ENCODE peak calls at places on chromosome 12, in five cellular contexts. W is endothelial cell of umbilical vein, U is heart right ventricle, Z is endothelial cell, H is RWPE1. I is an unnamed sample.

GRCh38 chr12:26711072-26711471 is 121.9 kb downstream of the ITPR2 start:
- DNase-seq in W (no peak), Z (no peak), H (no peak), U (no peak), I (no peak)

GRCh38 chr12:38921025-38921677 is 15.8 kb upstream of the CPNE8 start:
- DNase-seq in Z (peak; percentile 60), W (peak; percentile 68), H (peak; percentile 54), U (peak; percentile 29), I (peak; percentile 44)

GRCh38 chr12:879641-880040 is 69.9 kb downstream of the RAD52 start:
- DNase-seq in Z (no peak), W (no peak), H (peak; percentile 1), U (no peak), I (no peak)

GRCh38 chr12:41998451-41998850 is 146.2 kb downstream of the GXYLT1 start:
- DNase-seq in U (no peak), Z (no peak), W (no peak), H (no peak), I (no peak)

GRCh38 chr12:49198431-49199155 is 9.7 kb upstream of the TUBA1A start:
- DNase-seq in W (peak; percentile 88), H (peak; percentile 57), Z (no peak), U (peak; percentile 73), I (no peak)

GRCh38 chr12:112121780-112122565 is 3.4 kb upstream of the TRAFD1 start:
- DNase-seq in Z (no peak), U (peak; percentile 80), H (peak; percentile 59), W (no peak), I (no peak)

GRCh38 chr12:78863482-78864427 is 819 bp upstream of the SYT1 start:
- DNase-seq in W (peak; percentile 66), Z (peak; percentile 55), U (no peak), H (peak; percentile 71), I (peak; percentile 94)

GRCh38 chr12:44542716-44543115 is 333.4 kb downstream of the NELL2 start:
- DNase-seq in Z (no peak), U (no peak), H (no peak), W (no peak), I (no peak)

GRCh38 chr12:120402217-120402616 is 33.3 kb upstream of the MSI1 start:
- DNase-seq in Z (no peak), U (no peak), W (no peak), H (no peak), I (peak; percentile 28)

GRCh38 chr12:131105736-131106356 is 152.1 kb downstream of the ADGRD1 start:
- DNase-seq in Z (no peak), W (no peak), H (no peak), U (no peak), I (no peak)

GRCh38 chr12:81229718-81230117 is 151.8 kb downstream of the ACSS3 start:
- DNase-seq in Z (no peak), W (no peak), H (no peak), U (no peak), I (no peak)

GRCh38 chr12:126668961-126669360 is 1598.0 kb upstream of the TMEM132C start:
- DNase-seq in U (no peak), W (no peak), Z (no peak), H (peak; percentile 16), I (no peak)

GRCh38 chr12:64025174-64025958 is 180.9 kb downstream of the SRGAP1 start:
- DNase-seq in W (no peak), Z (no peak), H (no peak), U (no peak), I (no peak)

GRCh38 chr12:92304335-92305066 is 158.9 kb upstream of the BTG1 start:
- DNase-seq in W (peak; percentile 54), H (no peak), Z (no peak), U (peak; percentile 31), I (no peak)

GRCh38 chr12:62588916-62589315 is 122.3 kb downstream of the MON2 start:
- DNase-seq in H (no peak), U (no peak), W (peak; percentile 62), Z (no peak), I (no peak)

GRCh38 chr12:42631507-42631906 is 42.0 kb upstream of the PRICKLE1 start:
- DNase-seq in U (no peak), H (no peak), W (no peak), Z (no peak), I (no peak)

GRCh38 chr12:96208346-96208745 is 14.2 kb downstream of the ELK3 start:
- DNase-seq in H (peak; percentile 64), Z (no peak), W (peak; percentile 75), U (no peak), I (no peak)

GRCh38 chr12:109771746-109772621 is 58.4 kb downstream of the FAM222A start:
- DNase-seq in Z (no peak), H (no peak), U (no peak), W (no peak), I (peak; percentile 10)

GRCh38 chr12:41013921-41014642 is 174.0 kb upstream of the PDZRN4 start:
- DNase-seq in U (no peak), H (no peak), Z (no peak), W (peak; percentile 85), I (no peak)

GRCh38 chr12:66288121-66288520 is 14.2 kb upstream of the HELB start:
- DNase-seq in H (no peak), U (no peak), Z (no peak), W (no peak), I (no peak)

GRCh38 chr12:76186507-76186906 is 102.0 kb upstream of the NAP1L1 start:
- DNase-seq in W (no peak), H (no peak), U (no peak), Z (no peak), I (no peak)

GRCh38 chr12:24875014-24875413 is 73.9 kb downstream of the BCAT1 start:
- DNase-seq in U (no peak), H (no peak), Z (no peak), W (no peak), I (no peak)
- TF ChIP-seq CTCF in U (no peak), H (no peak), Z (no peak), W (no peak), I (no peak)

DNA sequence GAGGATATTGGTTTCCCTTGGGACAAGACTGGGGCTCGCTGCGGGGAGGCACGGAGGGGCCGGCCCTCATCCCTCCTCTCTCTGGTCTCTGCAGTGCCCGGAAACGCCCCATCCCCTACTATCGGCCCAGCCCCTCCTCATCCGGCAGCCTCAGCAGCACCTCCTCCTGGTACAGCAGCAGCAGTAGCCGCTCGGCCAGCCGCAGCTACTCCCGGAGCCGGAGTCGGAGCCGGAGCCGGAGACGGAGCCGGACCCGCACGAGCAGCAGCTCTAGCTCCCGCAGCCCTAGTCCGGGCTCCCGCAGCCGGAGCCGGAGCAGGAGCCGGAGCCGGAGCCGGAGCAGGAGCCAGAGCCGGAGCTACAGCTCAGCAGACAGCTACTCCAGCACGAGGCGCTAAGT is 22.3 kb upstream of the HSPB8 start:
- DNase-seq in U (peak; percentile 49), W (no peak), H (no peak), Z (peak; percentile 17), I (peak; percentile 41)
- TF ChIP-seq CTCF in U (peak; percentile 23), W (no peak), H (no peak), Z (no peak), I (peak; percentile 44)

GRCh38 chr12:85445060-85445938 is 165.3 kb downstream of the ALX1 start:
- DNase-seq in Z (no peak), W (no peak), U (no peak), H (no peak), I (no peak)

GRCh38 chr12:85448031-85448430 is 168.0 kb downstream of the ALX1 start:
- DNase-seq in W (no peak), Z (no peak), H (no peak), U (no peak), I (no peak)

DNA sequence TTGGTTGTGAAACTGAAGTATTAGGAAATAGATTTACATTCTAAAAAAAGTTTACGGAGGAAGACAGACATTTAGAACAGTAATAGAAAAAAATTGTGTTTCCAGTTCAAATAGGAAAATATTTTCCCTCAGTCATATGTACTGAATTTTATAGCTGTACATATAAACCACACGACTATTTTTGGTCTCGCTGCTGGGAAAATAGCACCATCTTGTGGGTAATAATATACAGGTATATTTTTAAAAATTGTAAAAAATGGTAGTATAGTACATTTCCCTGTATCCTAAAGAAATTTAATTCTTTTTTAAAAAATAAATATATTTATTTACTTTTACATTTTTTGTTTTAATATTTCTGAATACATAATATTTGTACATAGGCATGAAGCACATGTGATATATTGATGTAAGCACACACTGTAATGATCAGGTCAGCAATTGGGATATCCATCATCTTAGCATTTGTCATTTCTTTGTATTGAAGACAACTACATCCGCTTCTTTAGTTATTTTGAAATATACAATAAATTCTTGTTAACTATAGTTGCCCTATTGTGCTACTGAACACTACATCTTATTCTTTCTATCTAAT is 168.6 kb downstream of the ALX1 start:
- DNase-seq in H (no peak), W (peak; percentile 42), U (no peak), Z (no peak), I (no peak)
- TF ChIP-seq CTCF in H (peak; percentile 56), W (no peak), U (peak; percentile 17), Z (peak; percentile 60), I (no peak)

DNA sequence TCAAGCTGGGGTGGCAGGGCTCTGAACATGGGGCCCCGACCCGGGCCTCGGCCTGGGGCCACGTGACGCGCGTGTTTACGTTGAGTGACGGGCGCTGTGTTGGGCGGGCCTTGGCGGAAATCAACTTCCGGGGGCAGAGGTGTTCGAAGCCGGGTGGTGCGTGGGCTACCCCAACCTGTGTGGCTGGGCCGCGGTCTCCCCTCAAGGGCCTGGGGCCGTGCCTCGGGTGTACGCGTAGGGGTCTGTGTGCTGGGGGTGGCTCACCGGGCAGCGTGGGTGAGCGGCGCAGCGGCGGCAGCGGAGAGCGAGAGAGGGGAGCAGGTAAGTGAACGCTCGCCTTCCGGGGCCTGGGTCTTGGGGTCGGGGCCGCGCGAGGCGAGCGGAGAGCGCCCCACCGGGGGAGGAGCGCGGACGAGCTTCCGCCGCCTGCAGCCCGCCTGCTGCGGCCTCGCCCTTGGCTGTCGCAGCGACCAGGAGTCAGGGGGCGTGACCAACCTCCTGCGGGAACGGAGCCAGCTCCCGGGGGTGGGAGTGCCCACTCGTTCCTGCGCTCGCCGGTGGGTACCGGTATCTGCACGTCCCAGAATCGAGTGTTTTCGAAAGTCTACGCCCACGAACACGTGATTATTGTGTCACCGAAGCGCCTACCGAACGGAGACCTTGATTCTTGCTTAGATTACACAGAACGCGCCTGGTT is at the start of gene CCDC91:
- DNase-seq in H (peak; percentile 70), Z (peak; percentile 72), W (peak; percentile 77), U (peak; percentile 86), I (peak; percentile 88)
- TF ChIP-seq CTCF in H (no peak), Z (no peak), W (no peak), U (no peak), I (peak; percentile 4)

DNA sequence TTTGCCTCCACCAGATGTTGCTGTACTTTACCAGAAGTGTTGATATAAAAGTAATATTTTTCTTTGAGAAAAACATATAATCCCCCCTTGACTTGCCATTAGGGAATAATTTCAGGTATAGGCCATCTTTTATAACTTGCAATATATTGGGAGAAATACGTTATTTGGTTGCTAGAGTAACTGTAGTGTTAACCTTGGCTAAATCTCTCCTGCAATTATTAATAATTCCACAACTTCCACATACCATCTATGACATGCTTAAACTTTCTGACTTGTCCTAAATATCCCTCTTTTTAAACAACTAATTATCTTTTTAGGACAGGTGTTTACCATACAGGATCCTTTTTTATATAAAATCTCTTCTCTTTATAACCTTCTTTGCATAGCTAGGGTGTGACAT is 1048.2 kb downstream of the SLC16A7 start:
- DNase-seq in Z (no peak), W (no peak), U (no peak), H (no peak), I (no peak)
- TF ChIP-seq CTCF in Z (no peak), W (no peak), U (no peak), H (no peak), I (no peak)

I was measured in WERI-Rb-1.